ENCODE peak calls at places on chromosomes 5 and 9, in five cellular contexts. Z, Q, I, R and X are unnamed samples. For H3K9me3, the result is how much of the 10 kb centered on the place peaks cover.

GRCh38 chr9:21741151-21741550 is 61.3 kb upstream of the MTAP start:
- DNase-seq in Z (no peak), I (no peak), R (no peak), Q (no peak), X (no peak)

GRCh38 chr5:131364507-131365050 is 100.7 kb downstream of the CDC42SE2 start:
- DNase-seq in Z (no peak), Q (no peak), R (no peak), I (no peak), X (no peak)

GRCh38 chr9:89606049-89606481 is 1.3 kb downstream of the GADD45G start:
- DNase-seq in R (peak), Q (peak), Z (peak), I (peak), X (peak)

GRCh38 chr5:7087719-7088297 is 308.1 kb upstream of the ADCY2 start:
- DNase-seq in Z (no peak), Q (no peak), R (no peak), I (peak), X (no peak)

GRCh38 chr9:116452634-116453033 is 234.5 kb upstream of the TRIM32 start:
- DNase-seq in R (no peak), Z (no peak), I (no peak), Q (no peak), X (no peak)

GRCh38 chr5:108728566-108729305 is 19.0 kb upstream of the FER start:
- DNase-seq in Q (no peak), Z (no peak), I (no peak), R (peak), X (peak)

GRCh38 chr5:108315829-108316228 is 66.1 kb downstream of the FBXL17 start:
- DNase-seq in I (no peak), Q (no peak), Z (no peak), R (no peak), X (no peak)

GRCh38 chr5:110116539-110116938 is 426.8 kb downstream of the MAN2A1 start:
- DNase-seq in Q (no peak), R (no peak), Z (no peak), I (no peak), X (no peak)

GRCh38 chr5:75753182-75753581 is 35.9 kb upstream of the POC5 start:
- DNase-seq in Q (no peak), I (no peak), Z (no peak), R (no peak), X (no peak)

GRCh38 chr9:81492710-81493447 is 196.5 kb downstream of the TLE1 start:
- DNase-seq in Q (no peak), I (no peak), Z (no peak), R (no peak), X (no peak)

GRCh38 chr9:19992556-19992955 is 203.7 kb upstream of the SLC24A2 start:
- DNase-seq in Q (no peak), I (no peak), Z (no peak), R (no peak), X (no peak)

GRCh38 chr9:103089357-103089756 is 94.2 kb downstream of the CYLC2 start:
- DNase-seq in Q (no peak), I (no peak), Z (no peak), R (no peak), X (no peak)

GRCh38 chr9:84271887-84272556 is 68.5 kb downstream of the SLC28A3 start:
- DNase-seq in Z (no peak), R (no peak), I (no peak), Q (no peak), X (no peak)

GRCh38 chr5:170362102-170362501 is 27.1 kb downstream of the KCNMB1 start:
- DNase-seq in Z (no peak), Q (peak), I (no peak), R (no peak), X (peak)

GRCh38 chr5:57817001-57817453 is 334.4 kb upstream of the ACTBL2 start:
- DNase-seq in I (no peak), Z (no peak), Q (no peak), R (no peak), X (no peak)

GRCh38 chr5:139287890-139288635 is 5.5 kb upstream of the MATR3 start:
- DNase-seq in Q (no peak), I (no peak), Z (no peak), R (no peak), X (no peak)

GRCh38 chr5:60018091-60018490 is 124.6 kb upstream of the PDE4D start:
- DNase-seq in Q (no peak), I (no peak), Z (no peak), R (no peak), X (no peak)

GRCh38 chr5:138336952-138337684 is 948 bp upstream of the FAM53C start:
- DNase-seq in I (no peak), Z (peak), R (no peak), Q (peak), X (peak)

GRCh38 chr5:137695651-137696428 is 40.0 kb downstream of the KLHL3 start:
- DNase-seq in Q (no peak), R (peak), Z (no peak), I (no peak), X (no peak)

GRCh38 chr9:89256225-89256624 is 54.8 kb upstream of the CKS2 start:
- DNase-seq in Z (no peak), I (no peak), Q (no peak), R (no peak), X (no peak)

GRCh38 chr9:127698985-127699670 is 7.7 kb upstream of the CFAP157 start:
- DNase-seq in I (peak), Z (peak), Q (peak), R (peak), X (peak)

GRCh38 chr5:181223041-181223728 is at the start of gene TRIM41:
- DNase-seq in I (peak), Q (peak), R (peak), Z (peak), X (peak)

GRCh38 chr9:81855538-81855937 is 72.7 kb upstream of the SPATA31D4 start:
- DNase-seq in Q (no peak), Z (no peak), I (no peak), R (no peak), X (no peak)

GRCh38 chr5:59301727-59302126 is 591.8 kb downstream of the PDE4D start:
- DNase-seq in I (no peak), Z (no peak), R (no peak), Q (no peak), X (no peak)

GRCh38 chr9:27771803-27772545 is 198.7 kb upstream of the C9orf72 start:
- DNase-seq in Q (no peak), R (no peak), I (peak), Z (no peak), X (no peak)

GRCh38 chr5:116237917-116238502 is 153.2 kb downstream of the COMMD10 start:
- DNase-seq in Z (no peak), R (no peak), I (no peak), Q (no peak), X (no peak)

DNA sequence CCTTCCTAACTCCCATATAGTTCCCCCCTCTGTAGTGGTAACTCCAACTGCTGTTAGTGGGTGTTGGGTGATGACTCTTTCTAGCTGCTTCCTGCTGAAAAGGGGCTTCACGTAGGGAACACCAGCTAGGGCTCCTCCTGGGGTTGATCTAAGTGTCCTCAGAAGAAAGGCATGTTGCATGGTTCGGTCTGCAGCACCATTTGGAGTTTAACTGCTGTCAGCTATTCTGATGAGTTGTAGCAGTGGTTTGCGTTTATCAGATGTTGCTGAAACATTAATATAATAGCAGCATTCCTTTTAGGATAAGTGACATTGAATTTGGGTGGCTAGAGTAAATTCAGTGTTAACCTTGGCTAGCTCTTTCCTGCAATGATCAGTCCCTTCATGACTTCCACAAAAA is 282.0 kb upstream of the TUSC1 start:
- DNase-seq in Q (no peak), Z (no peak), R (no peak), I (no peak), X (no peak)
- H3K9me3 ChIP-seq in Q (under half), Z (under half), R (under half), I (under half), X (under half)

GRCh38 chr5:151758430-151759241 is at the start of gene ATOX1:
- DNase-seq in Q (peak), Z (peak), R (peak), I (peak), X (peak)
- TF ChIP-seq CTCF in Q (peak), Z (peak), R (no peak), I (peak), X (peak)

GRCh38 chr9:137721479-137721878 is 102.7 kb downstream of the EHMT1 start:
- DNase-seq in Z (no peak), R (no peak), Q (no peak), I (no peak), X (no peak)
- H3K9me3 ChIP-seq in Z (under half), R (under half), Q (under half), I (under half), X (under half)

GRCh38 chr5:154771383-154771901 is 16.3 kb downstream of the LARP1 start:
- DNase-seq in Z (no peak), I (peak), Q (no peak), R (no peak), X (peak)
- TF ChIP-seq CTCF in Z (no peak), I (peak), Q (no peak), R (no peak), X (no peak)

GRCh38 chr5:178489281-178489976 is 100.8 kb downstream of the COL23A1 start:
- DNase-seq in R (no peak), I (no peak), Q (no peak), Z (no peak), X (no peak)

GRCh38 chr5:178486305-178486704 is 103.9 kb downstream of the COL23A1 start:
- DNase-seq in R (no peak), Z (no peak), Q (no peak), I (no peak), X (peak)

GRCh38 chr5:178487911-178488310 is 102.3 kb downstream of the COL23A1 start:
- DNase-seq in Z (no peak), Q (no peak), I (peak), R (no peak), X (no peak)

GRCh38 chr5:178490935-178491632 is 99.1 kb downstream of the COL23A1 start:
- DNase-seq in R (no peak), Z (no peak), I (no peak), Q (no peak), X (no peak)

GRCh38 chr5:178488696-178489095 is 101.5 kb downstream of the COL23A1 start:
- DNase-seq in I (no peak), Q (no peak), Z (no peak), R (no peak), X (no peak)
- H3K9me3 ChIP-seq in I (under half), Q (under half), Z (under half), R (under half), X (under half)